ENCODE peak calls at places on chromosome 12, in four cellular contexts. F is SK-N-SH, X is GM12878, H is HepG2. W is an unnamed sample.

GRCh38 chr12:104802198-104802597 is 155.9 kb downstream of the SLC41A2 start:
- DNase-seq in F (no peak), X (no peak), H (no peak), W (no peak)

GRCh38 chr12:89731064-89731463 is 22.4 kb upstream of the ATP2B1 start:
- DNase-seq in F (no peak), X (no peak), H (no peak), W (no peak)

GRCh38 chr12:88934163-88934747 is 354.0 kb upstream of the KITLG start:
- DNase-seq in F (no peak), X (no peak), H (no peak), W (no peak)

GRCh38 chr12:92927436-92928116 is 1.5 kb downstream of the EEA1 start:
- DNase-seq in F (no peak), X (no peak), H (peak; percentile 63), W (no peak)

GRCh38 chr12:73220951-73221350 is 948.8 kb downstream of the TRHDE start:
- DNase-seq in F (no peak), X (no peak), H (no peak), W (no peak)

GRCh38 chr12:93862424-93862823 is 185.2 kb downstream of the CRADD start:
- DNase-seq in F (no peak), X (no peak), H (no peak), W (no peak)

GRCh38 chr12:64696065-64696741 is 63.0 kb downstream of the GNS start:
- DNase-seq in F (peak; percentile 27), X (no peak), H (peak; percentile 28), W (no peak)

GRCh38 chr12:113658030-113658655 is 186.5 kb upstream of the LHX5 start:
- DNase-seq in F (no peak), X (no peak), H (no peak), W (no peak)

GRCh38 chr12:6946033-6946919 is 2.5 kb downstream of the C12orf57 start:
- DNase-seq in F (peak; percentile 33), X (peak; percentile 80), H (peak; percentile 96), W (peak; percentile 86)

GRCh38 chr12:1864867-1865266 is 44.5 kb downstream of the LRTM2 start:
- DNase-seq in F (no peak), X (no peak), H (no peak), W (no peak)

GRCh38 chr12:52847335-52848102 is 1.3 kb downstream of the KRT78 start:
- DNase-seq in F (no peak), X (no peak), H (no peak), W (no peak)

GRCh38 chr12:81617915-81618314 is 141.2 kb downstream of the PPFIA2 start:
- DNase-seq in F (no peak), X (no peak), H (no peak), W (no peak)

GRCh38 chr12:105378821-105379400 is 48.4 kb downstream of the C12orf75 start:
- DNase-seq in F (peak; percentile 28), X (no peak), H (peak; percentile 13), W (no peak)

GRCh38 chr12:25135531-25136154 is 59.3 kb downstream of the DNAI7 start:
- DNase-seq in F (no peak), X (no peak), H (peak; percentile 10), W (no peak)

GRCh38 chr12:121287267-121287954 is 9.1 kb downstream of the CAMKK2 start:
- DNase-seq in F (no peak), X (no peak), H (no peak), W (peak; percentile 42)

GRCh38 chr12:121170581-121171260 is 38.0 kb downstream of the P2RX7 start:
- DNase-seq in F (no peak), X (no peak), H (no peak), W (no peak)

GRCh38 chr12:19010087-19010486 is 119.4 kb upstream of the PLEKHA5 start:
- DNase-seq in F (no peak), X (no peak), H (peak; percentile 3), W (no peak)

GRCh38 chr12:124045671-124046070 is 72.7 kb downstream of the ZNF664 start:
- DNase-seq in F (no peak), X (no peak), H (no peak), W (no peak)

GRCh38 chr12:67915335-67915851 is 73.9 kb upstream of the IFNG-AS1 start:
- DNase-seq in F (no peak), X (no peak), H (peak; percentile 8), W (no peak)

GRCh38 chr12:79451988-79452387 is 238.8 kb downstream of the PAWR start:
- DNase-seq in F (peak; percentile 23), X (no peak), H (peak; percentile 31), W (no peak)

GRCh38 chr12:8644345-8645248 is 18.0 kb downstream of the MFAP5 start:
- DNase-seq in F (no peak), X (peak; percentile 90), H (no peak), W (no peak)

GRCh38 chr12:42119085-42119633 is 25.5 kb downstream of the GXYLT1 start:
- DNase-seq in F (no peak), X (no peak), H (no peak), W (no peak)

GRCh38 chr12:9661720-9662119 is 7.8 kb upstream of the CLEC2D start:
- DNase-seq in F (no peak), X (no peak), H (no peak), W (no peak)

GRCh38 chr12:115542656-115543055 is 734.8 kb downstream of the MED13L start:
- DNase-seq in F (no peak), X (no peak), H (peak; percentile 10), W (no peak)

GRCh38 chr12:60441577-60441976 is 845.7 kb downstream of the SLC16A7 start:
- DNase-seq in F (no peak), X (no peak), H (no peak), W (no peak)

GRCh38 chr12:105748806-105749600 is 389.8 kb downstream of the NUAK1 start:
- DNase-seq in F (no peak), X (no peak), H (no peak), W (no peak)

GRCh38 chr12:127038152-127038551 is 1228.8 kb upstream of the TMEM132C start:
- DNase-seq in F (no peak), X (no peak), H (no peak), W (no peak)

GRCh38 chr12:65585648-65586420 is 238.4 kb upstream of the HMGA2 start:
- DNase-seq in F (no peak), X (no peak), H (no peak), W (no peak)

GRCh38 chr12:4052691-4053090 is 179.5 kb upstream of the PARP11 start:
- DNase-seq in F (no peak), X (no peak), H (peak; percentile 57), W (no peak)

GRCh38 chr12:32780111-32780510 is 24.4 kb upstream of the YARS2 start:
- DNase-seq in F (no peak), X (no peak), H (no peak), W (no peak)

GRCh38 chr12:118498171-118498570 is 121.8 kb downstream of the SUDS3 start:
- DNase-seq in F (no peak), X (no peak), H (no peak), W (no peak)

GRCh38 chr12:66548338-66549049 is 130.4 kb downstream of the GRIP1 start:
- DNase-seq in F (no peak), X (no peak), H (no peak), W (no peak)

GRCh38 chr12:132053338-132054330 is 90.5 kb downstream of the DDX51 start:
- DNase-seq in F (no peak), X (no peak), H (no peak), W (no peak)

GRCh38 chr12:42267408-42268190 is 29.6 kb upstream of the YAF2 start:
- DNase-seq in F (no peak), X (no peak), H (no peak), W (no peak)

GRCh38 chr12:95142752-95143151 is 69.3 kb upstream of the NR2C1 start:
- DNase-seq in F (no peak), X (no peak), H (no peak), W (no peak)
- H3K4me3 ChIP-seq in F (no peak overlapping the region), X (no peak overlapping the region), H (no peak overlapping the region), W (no peak overlapping the region)

GRCh38 chr12:125203145-125203765 is 138.0 kb downstream of the AACS start:
- DNase-seq in F (no peak), X (no peak), H (peak; percentile 9), W (no peak)
- TF ChIP-seq GABPA in F (no peak), X (no peak), H (no peak), W (no peak)

GRCh38 chr12:47034661-47035060 is 44.8 kb upstream of the PCED1B start:
- DNase-seq in F (no peak), X (no peak), H (no peak), W (no peak)
- H3K27ac ChIP-seq in F (no peak overlapping the region), X (no peak overlapping the region), H (no peak overlapping the region), W (no peak overlapping the region)

GRCh38 chr12:26520154-26520553 is 312.8 kb downstream of the ITPR2 start:
- DNase-seq in F (no peak), X (no peak), H (no peak), W (peak; percentile 21)
- H3K4me3 ChIP-seq in F (no peak overlapping the region), X (no peak overlapping the region), H (no peak overlapping the region), W (no peak overlapping the region)

GRCh38 chr12:44428825-44429224 is 447.3 kb downstream of the NELL2 start:
- DNase-seq in F (no peak), X (no peak), H (no peak), W (no peak)
- TF ChIP-seq GABPA in F (no peak), X (no peak), H (no peak), W (no peak)

DNA sequence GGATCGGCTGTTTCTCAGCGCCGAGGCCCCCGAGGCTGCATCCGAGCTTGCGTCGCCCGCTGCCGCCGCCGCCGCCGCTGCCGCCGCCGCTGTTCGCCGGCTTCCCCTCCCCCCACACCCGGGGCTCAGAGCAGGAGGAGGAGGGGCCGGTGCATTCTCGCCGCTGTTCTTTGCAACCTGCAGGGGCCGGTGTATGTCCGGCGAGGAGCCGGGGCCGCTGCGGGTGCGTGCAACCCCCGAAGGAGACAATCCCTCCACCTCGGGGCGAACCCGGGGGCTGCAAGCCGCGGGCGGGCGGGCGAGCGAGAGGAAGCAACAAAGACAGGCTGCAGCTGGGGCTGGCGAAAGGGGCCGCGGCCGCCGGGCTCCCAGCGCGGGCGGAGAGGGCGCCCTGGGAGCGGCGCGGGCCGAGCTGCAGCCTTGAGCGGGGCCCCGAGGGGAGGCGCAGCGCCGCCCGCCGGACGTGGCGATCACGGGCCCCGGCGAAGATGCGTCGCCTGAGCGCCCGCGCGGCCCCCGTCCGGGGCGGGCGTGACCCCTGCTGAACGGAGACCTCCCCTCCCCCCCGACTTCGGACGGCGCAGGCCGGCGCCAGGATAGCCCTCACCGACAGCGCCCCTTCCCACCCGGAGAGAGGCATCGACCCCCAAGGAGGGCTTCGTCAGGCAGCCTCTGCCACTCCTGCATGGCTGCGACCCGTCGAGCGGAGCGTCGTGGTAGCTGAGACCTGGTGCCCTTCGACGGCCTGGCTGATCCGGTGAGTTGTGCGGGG is 702 bp downstream of the FAM222A start:
- DNase-seq in F (peak; percentile 80), X (no peak), H (peak; percentile 50), W (peak; percentile 15)
- H3K27ac ChIP-seq in F (peak overlapping the region; percentile 92), X (no peak overlapping the region), H (peak overlapping the region; percentile 65), W (no peak overlapping the region)

W was measured in HL-60.